ENCODE peak calls at places on chromosomes 2 and 18, in five cellular contexts. Z is HCT116, R is K562, F is GM12878, C is H1. I is an unnamed sample.

GRCh38 chr18:58615150-58616132 is 13.4 kb downstream of the ALPK2 start:
- DNase-seq in Z (no peak), R (no peak), F (peak; percentile 88), C (no peak), I (no peak)

GRCh38 chr2:178877874-178878273 is 70.7 kb upstream of the TTN start:
- DNase-seq in Z (no peak), R (no peak), F (no peak), C (no peak), I (no peak)

GRCh38 chr18:13218376-13219011 is at the start of gene LDLRAD4:
- DNase-seq in Z (no peak), R (no peak), F (no peak), C (no peak), I (no peak)

GRCh38 chr2:100140582-100140981 is 1.8 kb downstream of the AFF3 start:
- DNase-seq in Z (no peak), R (no peak), F (no peak), C (no peak), I (no peak)

GRCh38 chr2:17255071-17255470 is 263.2 kb downstream of the RAD51AP2 start:
- DNase-seq in Z (no peak), R (no peak), F (no peak), C (no peak), I (no peak)

GRCh38 chr18:3603460-3604259 is 153.7 kb downstream of the TGIF1 start:
- DNase-seq in Z (peak; percentile 94), R (peak; percentile 90), F (no peak), C (peak; percentile 85), I (peak; percentile 69)

GRCh38 chr2:105454801-105455485 is 56.1 kb upstream of the FHL2 start:
- DNase-seq in Z (peak; percentile 69), R (peak; percentile 74), F (peak; percentile 1), C (no peak), I (peak; percentile 55)

GRCh38 chr2:152407204-152407721 is 72.3 kb downstream of the FMNL2 start:
- DNase-seq in Z (no peak), R (peak; percentile 4), F (peak; percentile 55), C (no peak), I (no peak)

GRCh38 chr2:110853516-110853915 is 121.1 kb downstream of the ACOXL start:
- DNase-seq in Z (peak; percentile 27), R (peak; percentile 45), F (no peak), C (no peak), I (peak; percentile 42)

GRCh38 chr2:12059616-12060441 is 313.4 kb downstream of the LPIN1 start:
- DNase-seq in Z (no peak), R (peak; percentile 65), F (no peak), C (no peak), I (no peak)

GRCh38 chr2:236119003-236119402 is 49.2 kb downstream of the GBX2 start:
- DNase-seq in Z (no peak), R (no peak), F (no peak), C (no peak), I (no peak)

GRCh38 chr2:138910427-138910826 is 130.2 kb upstream of the NXPH2 start:
- DNase-seq in Z (no peak), R (no peak), F (no peak), C (no peak), I (no peak)

GRCh38 chr2:195535911-195536522 is 121.0 kb upstream of the SLC39A10 start:
- DNase-seq in Z (no peak), R (peak; percentile 67), F (peak; percentile 92), C (no peak), I (no peak)

GRCh38 chr18:59033361-59033760 is 106.3 kb upstream of the SEC11C start:
- DNase-seq in Z (no peak), R (no peak), F (no peak), C (no peak), I (no peak)

GRCh38 chr2:65369980-65370379 is 62.4 kb downstream of the SPRED2 start:
- DNase-seq in Z (no peak), R (no peak), F (no peak), C (no peak), I (no peak)

GRCh38 chr2:159131882-159132281 is 154.6 kb downstream of the WDSUB1 start:
- DNase-seq in Z (peak; percentile 43), R (no peak), F (no peak), C (no peak), I (no peak)

GRCh38 chr2:29106980-29107388 is 8.2 kb upstream of the CLIP4 start:
- DNase-seq in Z (peak; percentile 75), R (no peak), F (no peak), C (no peak), I (peak; percentile 30)

GRCh38 chr2:55899881-55900280 is 23.7 kb downstream of the EFEMP1 start:
- DNase-seq in Z (no peak), R (no peak), F (no peak), C (no peak), I (no peak)

DNA sequence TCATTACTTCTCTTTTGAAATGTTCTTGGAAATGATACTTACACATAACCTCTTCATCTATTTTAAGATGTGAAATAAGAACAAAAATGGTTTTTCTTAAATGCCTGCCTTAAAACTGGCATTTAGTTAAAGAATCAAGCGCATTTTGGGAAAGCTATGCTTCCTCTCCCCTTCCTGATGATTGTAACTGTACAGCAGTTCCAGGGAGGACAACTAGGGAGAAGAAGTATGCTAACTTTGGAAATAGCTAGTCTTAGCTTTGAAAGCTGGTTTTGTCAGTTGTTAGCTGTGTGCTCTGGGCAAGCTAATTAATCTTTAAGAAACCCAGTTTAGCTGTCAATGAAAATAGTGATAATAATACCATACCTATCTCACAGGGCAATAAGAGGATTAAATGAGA is 8.4 kb upstream of the ADCYAP1 start:
- DNase-seq in Z (no peak), R (no peak), F (no peak), C (no peak), I (no peak)
- TF ChIP-seq SRF in Z (no peak), R (no peak), F (no peak), C (no peak), I (no peak)

GRCh38 chr18:33562741-33563140 is 15.3 kb upstream of the ASXL3 start:
- DNase-seq in Z (no peak), R (no peak), F (no peak), C (no peak), I (no peak)
- H2AFZ ChIP-seq in Z (no peak overlapping the region), R (no peak overlapping the region), F (no peak overlapping the region), C (no peak overlapping the region), I (no peak overlapping the region)

GRCh38 chr2:240248981-240249422 is 108.5 kb upstream of the OTOS start:
- DNase-seq in Z (no peak), R (no peak), F (no peak), C (no peak), I (no peak)
- TF ChIP-seq SRF in Z (no peak), R (no peak), F (no peak), C (no peak), I (no peak)

DNA sequence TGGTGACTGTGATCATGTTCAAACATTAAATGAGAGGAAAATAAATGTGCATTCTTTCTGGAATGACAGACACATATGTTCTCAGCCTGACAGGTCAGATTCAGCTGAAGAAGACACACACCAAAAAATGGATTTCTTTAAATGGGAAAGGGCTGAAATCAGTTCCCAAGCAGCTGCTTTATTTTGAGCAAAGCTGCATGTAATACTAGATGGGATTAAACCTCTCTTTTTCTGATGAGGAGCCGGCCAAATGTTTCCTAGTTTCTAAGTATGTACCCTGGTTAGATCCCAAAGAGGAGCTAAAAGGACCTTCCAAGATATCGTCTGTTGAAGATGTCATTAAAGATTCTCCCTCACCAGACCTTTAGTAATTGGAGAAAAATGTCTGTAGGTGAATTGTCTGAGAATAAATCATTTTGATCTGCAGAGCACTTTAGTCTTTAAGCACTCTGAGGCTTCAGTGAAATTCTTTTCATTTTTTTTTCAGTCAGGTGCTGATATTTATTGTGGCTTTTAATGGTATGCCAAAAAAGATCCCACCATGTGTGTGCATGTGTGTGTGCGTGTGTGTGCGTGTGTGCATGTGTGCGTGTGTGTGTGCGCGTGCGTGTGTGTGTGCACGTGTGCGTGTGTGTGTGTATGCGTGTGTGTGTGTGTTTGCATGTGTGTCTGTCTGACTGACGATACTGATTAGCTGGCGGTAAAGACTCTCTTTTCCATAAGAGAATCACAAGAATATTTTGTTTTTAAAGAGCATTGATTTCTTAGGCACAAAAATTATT is 175.8 kb downstream of the IRS1 start:
- DNase-seq in Z (no peak), R (no peak), F (no peak), C (no peak), I (no peak)
- H2AFZ ChIP-seq in Z (no peak overlapping the region), R (no peak overlapping the region), F (no peak overlapping the region), C (no peak overlapping the region), I (no peak overlapping the region)

DNA sequence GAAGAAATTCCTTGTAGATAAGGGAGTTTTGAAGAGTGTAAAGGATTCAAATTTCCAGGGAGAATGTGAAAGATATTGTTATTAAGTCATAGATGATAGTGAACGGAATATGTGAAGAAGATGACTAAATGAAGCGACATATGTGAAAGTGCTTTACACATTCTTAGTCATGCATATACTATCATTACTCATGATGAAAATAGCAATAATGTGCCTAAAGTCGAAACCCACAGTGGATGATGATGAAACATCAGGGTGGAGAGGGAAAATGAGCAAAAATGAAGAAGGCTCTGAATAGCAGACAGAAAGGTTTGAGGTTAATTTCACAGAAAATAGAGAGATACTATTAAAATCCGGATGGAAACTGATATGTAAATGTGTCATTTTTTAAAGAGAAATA is 1237.1 kb downstream of the LRP1B start:
- DNase-seq in Z (no peak), R (no peak), F (no peak), C (no peak), I (no peak)
- TF ChIP-seq SRF in Z (no peak), R (no peak), F (no peak), C (no peak), I (no peak)

DNA sequence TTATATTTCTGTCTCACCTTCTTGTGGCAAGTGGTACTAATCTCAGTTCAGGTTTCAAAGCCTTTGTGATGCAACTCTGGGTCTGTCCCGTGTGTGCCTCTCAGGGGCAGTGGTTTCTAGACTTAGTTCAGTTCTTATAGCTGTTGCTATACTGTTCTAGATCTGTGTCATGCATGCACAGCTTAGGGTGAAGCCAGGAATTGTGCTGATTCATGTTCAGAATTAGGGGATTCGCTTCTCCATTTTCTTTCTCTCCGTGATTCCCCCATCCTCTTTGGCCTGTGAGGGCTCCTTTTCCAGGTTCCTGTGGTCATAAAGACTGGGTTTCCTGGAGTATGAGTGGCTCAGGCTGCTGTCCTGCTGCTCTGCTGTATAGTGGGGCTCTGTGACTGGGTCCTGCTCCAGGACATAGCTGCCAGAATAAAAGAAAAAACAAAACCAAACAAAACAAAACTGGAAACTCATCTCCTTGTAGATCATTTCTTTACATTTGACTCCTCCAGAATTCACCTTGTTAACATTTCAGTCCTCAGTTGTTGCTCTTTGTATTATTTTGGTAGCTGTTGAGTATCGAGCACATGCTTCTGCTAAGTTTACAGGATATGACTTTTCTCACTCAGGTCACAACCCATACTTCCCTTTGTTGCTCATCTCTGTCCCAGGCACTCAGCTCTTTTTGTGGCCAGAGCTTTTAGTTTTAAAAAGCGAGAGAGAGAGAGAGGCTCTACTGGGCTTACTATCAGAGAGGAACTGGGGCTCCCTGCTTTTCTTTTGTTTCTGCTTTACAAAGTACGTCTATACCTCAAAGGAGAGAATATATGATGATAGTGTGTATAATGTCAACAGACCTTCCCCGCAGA is 34.2 kb downstream of the CERS6 start:
- DNase-seq in Z (no peak), R (peak; percentile 74), F (peak; percentile 92), C (no peak), I (peak; percentile 70)
- H2AFZ ChIP-seq in Z (no peak overlapping the region), R (peak overlapping the region; percentile 85), F (peak overlapping the region; percentile 39), C (no peak overlapping the region), I (no peak overlapping the region)